ENCODE peak calls at places on chromosomes 12 and 14, in seven cellular contexts. One of them, this sample, is unnamed.

GRCh38 chr14:36981832-36982528 is 190.4 kb downstream of the SLC25A21 start:
- DNase-seq in activated B cell treated with CpG ODN at 0.5 μM for 24 hours: no peak
- DNase-seq in BE2C: no peak
- DNase-seq in AG04450: no peak
- DNase-seq in cardiac fibroblast: peak
- DNase-seq in GM13976: no peak
- DNase-seq in lower lobe of right lung: no peak
- DNase-seq in this sample: no peak

GRCh38 chr14:94305620-94306019 is 12.6 kb upstream of the SERPINA10 start:
- DNase-seq in activated B cell treated with CpG ODN at 0.5 μM for 24 hours: no peak
- DNase-seq in BE2C: no peak
- DNase-seq in AG04450: no peak
- DNase-seq in cardiac fibroblast: no peak
- DNase-seq in GM13976: no peak
- DNase-seq in lower lobe of right lung: no peak
- DNase-seq in this sample: peak

GRCh38 chr12:119444462-119445044 is 110.0 kb downstream of the CCDC60 start:
- DNase-seq in activated B cell treated with CpG ODN at 0.5 μM for 24 hours: no peak
- DNase-seq in BE2C: peak
- DNase-seq in AG04450: no peak
- DNase-seq in cardiac fibroblast: peak
- DNase-seq in GM13976: peak
- DNase-seq in lower lobe of right lung: peak
- DNase-seq in this sample: no peak

GRCh38 chr14:102500190-102500661 is 9.3 kb downstream of the ANKRD9 start:
- DNase-seq in activated B cell treated with CpG ODN at 0.5 μM for 24 hours: no peak
- DNase-seq in BE2C: no peak
- DNase-seq in AG04450: no peak
- DNase-seq in cardiac fibroblast: peak
- DNase-seq in GM13976: no peak
- DNase-seq in lower lobe of right lung: peak
- DNase-seq in this sample: no peak

GRCh38 chr12:89390802-89391673 is 38.7 kb upstream of the DUSP6 start:
- DNase-seq in activated B cell treated with CpG ODN at 0.5 μM for 24 hours: no peak
- DNase-seq in BE2C: no peak
- DNase-seq in AG04450: no peak
- DNase-seq in cardiac fibroblast: peak
- DNase-seq in GM13976: no peak
- DNase-seq in lower lobe of right lung: no peak
- DNase-seq in this sample: no peak

GRCh38 chr12:53743277-53744129 is 8.3 kb downstream of the CISTR start:
- DNase-seq in activated B cell treated with CpG ODN at 0.5 μM for 24 hours: peak
- DNase-seq in BE2C: peak
- DNase-seq in AG04450: no peak
- DNase-seq in cardiac fibroblast: peak
- DNase-seq in GM13976: peak
- DNase-seq in lower lobe of right lung: no peak
- DNase-seq in this sample: no peak

GRCh38 chr12:27534765-27535161 is 10.8 kb downstream of the PPFIBP1 start:
- DNase-seq in activated B cell treated with CpG ODN at 0.5 μM for 24 hours: no peak
- DNase-seq in BE2C: no peak
- DNase-seq in AG04450: no peak
- DNase-seq in cardiac fibroblast: no peak
- DNase-seq in GM13976: no peak
- DNase-seq in lower lobe of right lung: no peak
- DNase-seq in this sample: no peak

GRCh38 chr12:56158926-56159461 is 835 bp downstream of the MYL6 start:
- DNase-seq in activated B cell treated with CpG ODN at 0.5 μM for 24 hours: no peak
- DNase-seq in BE2C: peak
- DNase-seq in AG04450: peak
- DNase-seq in cardiac fibroblast: peak
- DNase-seq in GM13976: no peak
- DNase-seq in lower lobe of right lung: peak
- DNase-seq in this sample: no peak

GRCh38 chr14:59305231-59305630 is 116.8 kb downstream of the DAAM1 start:
- DNase-seq in activated B cell treated with CpG ODN at 0.5 μM for 24 hours: no peak
- DNase-seq in BE2C: no peak
- DNase-seq in AG04450: no peak
- DNase-seq in cardiac fibroblast: peak
- DNase-seq in GM13976: no peak
- DNase-seq in lower lobe of right lung: no peak
- DNase-seq in this sample: no peak

GRCh38 chr12:105960319-105961076 is 178.3 kb downstream of the NUAK1 start:
- DNase-seq in activated B cell treated with CpG ODN at 0.5 μM for 24 hours: no peak
- DNase-seq in BE2C: no peak
- DNase-seq in AG04450: no peak
- DNase-seq in cardiac fibroblast: no peak
- DNase-seq in GM13976: no peak
- DNase-seq in lower lobe of right lung: peak
- DNase-seq in this sample: no peak

GRCh38 chr12:118219106-118219505 is 83.2 kb downstream of the PEBP1 start:
- DNase-seq in activated B cell treated with CpG ODN at 0.5 μM for 24 hours: no peak
- DNase-seq in BE2C: no peak
- DNase-seq in AG04450: no peak
- DNase-seq in cardiac fibroblast: no peak
- DNase-seq in GM13976: no peak
- DNase-seq in lower lobe of right lung: no peak
- DNase-seq in this sample: no peak

GRCh38 chr12:98788396-98788795 is 143.3 kb downstream of the APAF1 start:
- DNase-seq in activated B cell treated with CpG ODN at 0.5 μM for 24 hours: no peak
- DNase-seq in BE2C: no peak
- DNase-seq in AG04450: no peak
- DNase-seq in cardiac fibroblast: no peak
- DNase-seq in GM13976: no peak
- DNase-seq in lower lobe of right lung: no peak
- DNase-seq in this sample: no peak

GRCh38 chr12:29519585-29520182 is 22.2 kb upstream of the OVCH1 start:
- DNase-seq in activated B cell treated with CpG ODN at 0.5 μM for 24 hours: no peak
- DNase-seq in BE2C: peak
- DNase-seq in AG04450: peak
- DNase-seq in cardiac fibroblast: peak
- DNase-seq in GM13976: peak
- DNase-seq in lower lobe of right lung: no peak
- DNase-seq in this sample: no peak

GRCh38 chr12:112841891-112842290 is 50.3 kb downstream of the RPH3A start:
- DNase-seq in activated B cell treated with CpG ODN at 0.5 μM for 24 hours: no peak
- DNase-seq in BE2C: no peak
- DNase-seq in AG04450: no peak
- DNase-seq in cardiac fibroblast: peak
- DNase-seq in GM13976: no peak
- DNase-seq in lower lobe of right lung: no peak
- DNase-seq in this sample: no peak

GRCh38 chr14:100146548-100147091 is 12.8 kb downstream of the DEGS2 start:
- DNase-seq in activated B cell treated with CpG ODN at 0.5 μM for 24 hours: no peak
- DNase-seq in BE2C: no peak
- DNase-seq in AG04450: no peak
- DNase-seq in cardiac fibroblast: no peak
- DNase-seq in GM13976: no peak
- DNase-seq in lower lobe of right lung: no peak
- DNase-seq in this sample: no peak
- TF ChIP-seq CTCF in activated B cell treated with CpG ODN at 0.5 μM for 24 hours: no peak
- TF ChIP-seq CTCF in BE2C: no peak
- TF ChIP-seq CTCF in AG04450: no peak
- TF ChIP-seq CTCF in cardiac fibroblast: no peak
- TF ChIP-seq CTCF in GM13976: peak
- TF ChIP-seq CTCF in lower lobe of right lung: no peak
- TF ChIP-seq CTCF in this sample: no peak

DNA sequence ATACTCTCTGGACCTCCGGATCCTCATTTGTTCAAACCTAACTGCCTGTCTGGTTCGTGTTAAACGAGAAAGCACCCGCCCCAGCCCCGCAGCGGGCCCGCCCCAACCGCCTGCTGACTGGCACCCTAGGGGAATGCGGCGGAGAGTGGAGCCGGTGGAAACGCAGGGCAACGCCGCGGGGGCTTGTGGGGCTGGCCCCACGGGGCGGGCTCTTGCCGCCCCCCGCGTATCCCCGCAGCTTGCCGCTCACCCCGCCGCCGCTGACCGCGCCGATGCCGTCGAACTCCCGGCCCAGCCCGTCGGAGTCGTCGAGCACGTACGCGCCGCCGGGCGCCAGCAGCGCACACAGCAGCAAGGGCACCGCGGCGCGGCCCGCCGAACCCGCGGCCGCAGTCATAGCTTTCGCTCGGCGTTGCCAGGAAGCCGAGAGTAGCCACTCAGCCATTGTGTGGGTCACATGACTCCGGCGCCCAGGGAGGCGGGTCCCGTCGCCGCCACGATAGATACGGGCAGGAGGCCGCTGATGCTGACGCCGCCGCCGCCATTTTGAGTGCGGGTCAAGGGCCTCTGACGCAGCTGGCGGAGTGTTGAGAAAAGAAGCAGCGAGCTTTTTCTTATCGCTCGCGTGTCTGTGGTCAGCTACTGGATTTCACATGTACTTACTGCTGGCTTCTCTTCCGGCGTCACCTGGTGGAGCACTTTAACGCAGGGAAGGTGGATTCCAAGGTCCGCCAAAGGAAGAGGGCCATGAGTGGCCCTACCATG is at the start of gene GALC:
- DNase-seq in activated B cell treated with CpG ODN at 0.5 μM for 24 hours: peak
- DNase-seq in BE2C: peak
- DNase-seq in AG04450: peak
- DNase-seq in cardiac fibroblast: peak
- DNase-seq in GM13976: peak
- DNase-seq in lower lobe of right lung: peak
- DNase-seq in this sample: peak
- TF ChIP-seq CTCF in activated B cell treated with CpG ODN at 0.5 μM for 24 hours: no peak
- TF ChIP-seq CTCF in BE2C: no peak
- TF ChIP-seq CTCF in AG04450: no peak
- TF ChIP-seq CTCF in cardiac fibroblast: no peak
- TF ChIP-seq CTCF in GM13976: peak
- TF ChIP-seq CTCF in lower lobe of right lung: no peak
- TF ChIP-seq CTCF in this sample: no peak

GRCh38 chr14:92690171-92691011 is 58.0 kb downstream of the LGMN start:
- DNase-seq in activated B cell treated with CpG ODN at 0.5 μM for 24 hours: no peak
- DNase-seq in BE2C: peak
- DNase-seq in AG04450: peak
- DNase-seq in cardiac fibroblast: peak
- DNase-seq in GM13976: peak
- DNase-seq in lower lobe of right lung: no peak
- DNase-seq in this sample: no peak
- TF ChIP-seq CTCF in activated B cell treated with CpG ODN at 0.5 μM for 24 hours: no peak
- TF ChIP-seq CTCF in BE2C: peak
- TF ChIP-seq CTCF in AG04450: peak
- TF ChIP-seq CTCF in cardiac fibroblast: peak
- TF ChIP-seq CTCF in GM13976: peak
- TF ChIP-seq CTCF in lower lobe of right lung: peak
- TF ChIP-seq CTCF in this sample: peak

GRCh38 chr14:89957791-89958190 is 2.1 kb downstream of the TDP1 start:
- DNase-seq in activated B cell treated with CpG ODN at 0.5 μM for 24 hours: no peak
- DNase-seq in BE2C: no peak
- DNase-seq in AG04450: no peak
- DNase-seq in cardiac fibroblast: no peak
- DNase-seq in GM13976: no peak
- DNase-seq in lower lobe of right lung: no peak
- DNase-seq in this sample: no peak

GRCh38 chr14:89954045-89955021 is at the start of gene EFCAB11:
- DNase-seq in activated B cell treated with CpG ODN at 0.5 μM for 24 hours: peak
- DNase-seq in BE2C: peak
- DNase-seq in AG04450: peak
- DNase-seq in cardiac fibroblast: peak
- DNase-seq in GM13976: peak
- DNase-seq in lower lobe of right lung: peak
- DNase-seq in this sample: peak

GRCh38 chr14:89955022-89955414 is 488 bp upstream of the EFCAB11 start:
- DNase-seq in activated B cell treated with CpG ODN at 0.5 μM for 24 hours: no peak
- DNase-seq in BE2C: no peak
- DNase-seq in AG04450: no peak
- DNase-seq in cardiac fibroblast: no peak
- DNase-seq in GM13976: no peak
- DNase-seq in lower lobe of right lung: no peak
- DNase-seq in this sample: no peak

GRCh38 chr14:89955418-89956293 is at the start of gene TDP1:
- DNase-seq in activated B cell treated with CpG ODN at 0.5 μM for 24 hours: peak
- DNase-seq in BE2C: peak
- DNase-seq in AG04450: peak
- DNase-seq in cardiac fibroblast: peak
- DNase-seq in GM13976: peak
- DNase-seq in lower lobe of right lung: peak
- DNase-seq in this sample: peak

DNA sequence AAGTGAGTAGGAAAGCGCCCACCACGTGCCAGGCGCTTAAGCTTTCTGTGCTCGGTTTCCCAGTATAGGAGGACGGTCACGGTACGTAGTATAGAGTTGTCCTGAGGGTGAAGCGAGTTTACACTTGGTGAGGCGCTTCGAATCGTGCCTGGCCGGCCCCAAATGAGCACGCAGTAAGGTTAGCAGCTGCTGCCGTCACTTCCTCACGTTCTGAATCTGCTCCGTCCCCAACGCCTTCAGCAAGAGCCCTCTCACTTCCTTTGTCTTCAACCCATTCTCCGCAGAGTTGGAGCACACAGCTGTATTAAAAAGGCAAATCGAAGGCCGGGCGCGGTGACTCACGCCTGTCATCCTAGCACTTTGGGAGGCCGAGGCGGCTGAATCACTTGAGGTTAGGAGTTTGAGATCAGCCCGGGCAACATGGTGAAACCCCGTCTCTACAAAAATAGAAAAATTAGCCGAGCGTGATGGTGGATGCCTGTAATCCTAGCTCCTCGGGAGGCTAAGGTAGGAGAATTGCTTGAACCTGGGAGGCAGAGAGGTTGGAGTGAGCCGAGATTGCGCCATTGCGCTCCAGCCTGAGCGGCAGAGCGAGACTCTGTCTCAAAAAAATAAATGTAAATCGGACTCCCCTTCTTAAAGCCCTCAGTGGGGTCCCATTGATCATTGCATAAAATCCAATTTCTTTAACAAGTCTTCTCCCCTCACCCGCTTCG is 725 bp downstream of the TDP1 start:
- DNase-seq in activated B cell treated with CpG ODN at 0.5 μM for 24 hours: peak
- DNase-seq in BE2C: peak
- DNase-seq in AG04450: peak
- DNase-seq in cardiac fibroblast: peak
- DNase-seq in GM13976: peak
- DNase-seq in lower lobe of right lung: peak
- DNase-seq in this sample: peak
- TF ChIP-seq CTCF in activated B cell treated with CpG ODN at 0.5 μM for 24 hours: no peak
- TF ChIP-seq CTCF in BE2C: no peak
- TF ChIP-seq CTCF in AG04450: no peak
- TF ChIP-seq CTCF in cardiac fibroblast: no peak
- TF ChIP-seq CTCF in GM13976: no peak
- TF ChIP-seq CTCF in lower lobe of right lung: no peak
- TF ChIP-seq CTCF in this sample: no peak